ENCODE peak calls at places on chromosome 5, in five cellular contexts. I is iPS DF 6.9, Y is psoas muscle, U is T1000, L is mesendoderm. E is an unnamed sample.

GRCh38 chr5:131413605-131414559 is 150.0 kb downstream of the CDC42SE2 start:
- DNase-seq in I (no peak), U (no peak), L (no peak), Y (no peak), E (no peak)

GRCh38 chr5:84181093-84181492 is 203.6 kb downstream of the EDIL3 start:
- DNase-seq in U (no peak), L (no peak), Y (no peak), I (no peak), E (no peak)

GRCh38 chr5:55241756-55242155 is 8.3 kb upstream of the CCNO start:
- DNase-seq in L (no peak), U (no peak), I (no peak), Y (no peak), E (no peak)

GRCh38 chr5:146565764-146566163 is 49.8 kb upstream of the GPR151 start:
- DNase-seq in L (peak; percentile 83), Y (no peak), I (peak; percentile 48), U (no peak), E (no peak)

GRCh38 chr5:36569456-36569855 is 37.0 kb upstream of the SLC1A3 start:
- DNase-seq in U (no peak), I (no peak), Y (peak; percentile 52), L (no peak), E (no peak)

GRCh38 chr5:101045689-101046088 is 142.6 kb upstream of the ST8SIA4 start:
- DNase-seq in Y (no peak), U (no peak), I (no peak), L (no peak), E (no peak)

GRCh38 chr5:126044111-126044668 is 379.0 kb upstream of the GRAMD2B start:
- DNase-seq in L (peak; percentile 55), Y (no peak), I (no peak), U (no peak), E (no peak)

GRCh38 chr5:94072116-94072515 is 330.7 kb upstream of the POU5F2 start:
- DNase-seq in I (no peak), L (no peak), Y (no peak), U (no peak), E (no peak)

GRCh38 chr5:154211611-154212390 is 21.3 kb downstream of the GALNT10 start:
- DNase-seq in I (no peak), L (no peak), U (no peak), Y (no peak), E (no peak)

GRCh38 chr5:166373817-166374216 is 1917.6 kb upstream of the WWC1 start:
- DNase-seq in U (no peak), I (no peak), L (no peak), Y (no peak), E (no peak)

GRCh38 chr5:53322257-53322656 is 158.2 kb upstream of the FST start:
- DNase-seq in U (no peak), L (no peak), I (no peak), Y (no peak), E (no peak)

GRCh38 chr5:35815089-35815936 is 41.4 kb upstream of the IL7R start:
- DNase-seq in U (no peak), L (peak; percentile 68), I (peak; percentile 31), Y (no peak), E (no peak)

E was measured in lower lobe of right lung.